ENCODE peak calls at places on chromosomes 3 and 15, in nine cellular contexts. H, L, K, F, E, Q, Y, C and B are unnamed samples.

GRCh38 chr3:149604125-149604851 is 53.5 kb downstream of the WWTR1 start:
- DNase-seq in C (peak; percentile 44), E (no peak), F (no peak), H (no peak), K (no peak), Q (no peak), Y (peak; percentile 46), L (no peak), B (peak; percentile 59)

GRCh38 chr3:100556656-100557310 is 52.6 kb upstream of the ADGRG7 start:
- DNase-seq in C (peak; percentile 74), E (no peak), H (peak; percentile 61), K (no peak), F (no peak), L (no peak), Y (no peak), Q (no peak), B (no peak)

GRCh38 chr3:184693011-184693975 is 18.6 kb downstream of the MAGEF1 start:
- DNase-seq in L (no peak), Y (no peak), F (no peak), C (no peak), H (no peak), K (no peak), E (no peak), Q (no peak), B (no peak)

GRCh38 chr15:62972814-62973213 is 69.7 kb upstream of the TPM1 start:
- DNase-seq in F (no peak), Y (no peak), Q (no peak), K (no peak), H (peak; percentile 44), E (no peak), L (no peak), C (peak; percentile 86), B (no peak)

GRCh38 chr3:52250122-52250521 is 4.6 kb downstream of the PPM1M start:
- DNase-seq in F (no peak), L (no peak), E (no peak), K (no peak), Y (no peak), H (no peak), C (no peak), Q (no peak), B (no peak)

GRCh38 chr15:64699767-64700388 is 75.5 kb downstream of the RBPMS2 start:
- DNase-seq in K (no peak), F (no peak), L (no peak), Y (peak; percentile 90), H (peak; percentile 63), Q (peak; percentile 59), E (no peak), C (peak; percentile 48), B (no peak)

GRCh38 chr15:90318591-90318990 is 33.5 kb upstream of the ZNF774 start:
- DNase-seq in E (no peak), H (no peak), K (no peak), Q (no peak), Y (no peak), C (no peak), F (no peak), L (peak; percentile 7), B (no peak)

GRCh38 chr3:127673191-127674098 is 693 bp downstream of the ABTB1 start:
- DNase-seq in H (peak; percentile 71), Y (peak; percentile 48), C (peak; percentile 57), E (peak; percentile 68), Q (peak; percentile 73), K (no peak), F (peak; percentile 54), L (no peak), B (no peak)

GRCh38 chr3:139134678-139135372 is 90.1 kb upstream of the PRR23C start:
- DNase-seq in F (no peak), Q (no peak), E (no peak), K (no peak), L (no peak), H (no peak), Y (no peak), C (no peak), B (no peak)

GRCh38 chr15:24269166-24269571 is 406.4 kb upstream of the NPAP1 start:
- DNase-seq in L (peak; percentile 72), C (no peak), K (no peak), E (no peak), H (no peak), Q (no peak), F (no peak), Y (no peak), B (no peak)

GRCh38 chr15:72276326-72276700 is 4.0 kb upstream of the PARP6 start:
- DNase-seq in C (peak; percentile 7), H (no peak), L (no peak), F (no peak), Q (no peak), E (no peak), K (no peak), Y (no peak), B (no peak)

GRCh38 chr3:14879161-14879888 is 60.6 kb downstream of the FGD5 start:
- DNase-seq in Q (no peak), E (peak; percentile 48), F (no peak), C (no peak), L (no peak), Y (peak; percentile 68), K (no peak), H (no peak), B (no peak)

GRCh38 chr3:16528581-16528993 is 15.1 kb upstream of the RFTN1 start:
- DNase-seq in L (no peak), F (no peak), E (no peak), C (no peak), Y (no peak), H (no peak), Q (no peak), K (no peak), B (no peak)

GRCh38 chr3:114378760-114379159 is 84.9 kb downstream of the TIGIT start:
- DNase-seq in E (no peak), C (no peak), K (no peak), Q (no peak), L (no peak), F (no peak), H (no peak), Y (no peak), B (no peak)

GRCh38 chr3:55792010-55792409 is 304.9 kb upstream of the WNT5A start:
- DNase-seq in H (peak; percentile 51), Y (no peak), C (no peak), E (no peak), Q (no peak), L (no peak), K (no peak), F (no peak), B (no peak)

GRCh38 chr3:149879872-149880271 is 66.9 kb downstream of the RNF13 start:
- DNase-seq in L (no peak), F (peak; percentile 39), C (peak; percentile 68), Q (peak; percentile 47), H (peak; percentile 91), E (no peak), K (peak; percentile 27), Y (peak; percentile 82), B (peak; percentile 28)

GRCh38 chr15:73923488-73924164 is 2.6 kb upstream of the LOXL1 start:
- DNase-seq in C (no peak), L (no peak), F (no peak), Q (no peak), Y (no peak), H (no peak), K (no peak), E (no peak), B (no peak)

DNA sequence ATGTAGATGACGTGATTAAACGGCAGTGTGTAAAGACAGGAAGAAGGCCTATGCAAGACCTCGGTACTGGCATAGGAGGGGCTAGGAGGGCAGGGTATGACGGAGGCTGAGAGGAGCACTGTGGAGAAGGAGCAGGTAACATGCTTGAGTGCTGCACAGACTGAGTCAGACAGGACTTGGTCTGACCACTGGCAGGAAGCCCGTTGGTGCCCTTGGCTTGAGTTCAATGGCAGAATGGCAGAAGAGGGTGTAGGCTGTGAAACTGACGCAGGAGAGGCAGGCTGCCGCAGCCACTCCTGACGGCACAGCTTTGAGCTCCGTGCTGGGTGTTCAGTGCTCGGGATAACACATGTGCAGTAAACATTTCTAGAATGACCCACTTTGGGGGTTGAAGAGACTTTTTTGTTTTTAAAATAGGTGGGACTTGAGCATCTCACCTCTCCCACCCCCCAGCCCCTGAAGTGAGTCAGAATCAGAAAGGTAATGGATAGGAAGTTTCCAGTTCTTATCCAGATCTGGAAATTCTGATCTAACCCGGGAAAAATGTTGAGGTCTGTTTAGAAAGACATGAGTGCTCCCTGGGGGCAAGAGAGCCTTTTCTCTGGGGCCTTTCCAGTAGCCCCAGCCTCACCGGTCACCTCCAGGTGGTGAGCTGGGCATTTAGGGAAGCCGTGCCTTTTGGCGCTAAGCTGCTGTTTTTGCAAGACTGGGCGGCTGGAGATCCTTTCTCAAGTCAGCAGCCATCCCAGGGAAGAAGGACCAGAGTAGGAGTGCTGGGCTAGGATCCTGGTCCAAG is 126.4 kb downstream of the RPLP1 start:
- DNase-seq in Q (no peak), L (peak; percentile 92), Y (no peak), K (no peak), F (no peak), E (peak; percentile 37), C (no peak), H (no peak), B (no peak)
- H3K4me3 ChIP-seq in Q (no peak overlapping the region), L (no peak overlapping the region), Y (no peak overlapping the region), K (no peak overlapping the region), F (no peak overlapping the region), E (no peak overlapping the region), C (no peak overlapping the region), H (no peak overlapping the region), B (no peak overlapping the region)

GRCh38 chr3:156551746-156552145 is 3.2 kb downstream of the SSR3 start:
- DNase-seq in C (peak; percentile 89), K (no peak), L (no peak), H (peak; percentile 84), Q (no peak), Y (no peak), E (no peak), F (no peak), B (no peak)
- H3K4me1 ChIP-seq in C (peaks cover 14% of the 10 kb centered on the region), K (peaks cover 3% of the 10 kb centered on the region), L (peaks cover 24% of the 10 kb centered on the region), H (peaks cover 68% of the 10 kb centered on the region), Q (peaks cover 76% of the 10 kb centered on the region), Y (peaks cover 6% of the 10 kb centered on the region), E (peaks cover 20% of the 10 kb centered on the region), F (peaks cover 11% of the 10 kb centered on the region), B (peaks cover 11% of the 10 kb centered on the region)

DNA sequence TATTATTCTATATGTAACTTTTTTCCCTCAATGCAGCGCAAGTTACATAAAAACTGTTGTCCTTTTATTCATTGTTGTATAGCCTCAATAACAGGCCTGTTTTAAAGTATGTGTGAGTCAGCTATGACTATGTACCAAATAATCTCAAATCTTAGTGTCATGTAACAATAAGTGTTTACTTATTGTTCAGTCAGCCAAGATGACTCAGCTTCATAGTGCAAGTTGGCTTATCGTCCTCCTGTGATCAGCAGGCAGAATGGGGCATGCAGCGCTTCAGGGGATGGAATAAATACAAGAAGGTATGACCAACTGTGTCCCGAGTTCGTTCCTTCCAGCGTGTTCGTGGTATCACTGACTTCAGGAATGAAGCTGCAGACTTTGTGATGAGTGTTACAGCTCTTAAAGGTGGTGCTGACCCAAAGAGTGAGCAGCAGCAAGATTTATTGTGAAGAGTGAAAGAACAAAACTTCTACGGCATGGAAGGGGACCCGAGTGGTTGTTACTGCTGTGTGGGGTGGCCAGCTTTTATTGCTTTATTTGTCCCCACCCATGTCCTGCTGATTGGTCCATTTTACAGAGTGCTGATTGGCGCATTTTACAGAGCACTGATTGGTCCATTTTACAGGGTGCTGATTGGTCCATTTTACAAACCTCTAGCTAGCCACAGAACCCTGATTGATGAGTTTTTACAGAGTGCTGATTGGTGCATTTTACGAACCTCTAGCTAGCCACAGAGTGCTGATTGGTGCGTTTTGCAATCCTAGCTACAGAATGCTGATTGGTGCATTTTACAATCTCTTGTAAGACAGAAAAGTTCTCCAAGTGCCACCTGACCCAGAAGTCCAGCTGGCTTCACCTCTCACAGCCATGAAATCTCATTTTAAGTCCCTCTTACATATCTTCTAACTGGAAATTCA is 1016.0 kb downstream of the MCTP2 start:
- DNase-seq in F (no peak), Y (no peak), Q (no peak), H (peak; percentile 96), K (no peak), C (peak; percentile 98), E (no peak), L (no peak), B (no peak)
- H3K4me3 ChIP-seq in F (no peak overlapping the region), Y (no peak overlapping the region), Q (no peak overlapping the region), H (peak overlapping the region; percentile 2), K (no peak overlapping the region), C (no peak overlapping the region), E (no peak overlapping the region), L (no peak overlapping the region), B (no peak overlapping the region)

GRCh38 chr3:24686764-24687163 is 192.1 kb upstream of the THRB start:
- DNase-seq in Q (no peak), F (no peak), H (peak; percentile 54), Y (no peak), L (no peak), E (no peak), C (peak; percentile 11), K (no peak), B (no peak)
- H3K4me1 ChIP-seq in Q (no peaks in the 10 kb centered on the region), F (no peaks in the 10 kb centered on the region), H (peaks cover 24% of the 10 kb centered on the region), Y (peaks cover 16% of the 10 kb centered on the region), L (no peaks in the 10 kb centered on the region), E (no peaks in the 10 kb centered on the region), C (peaks cover 2% of the 10 kb centered on the region), K (peaks cover 3% of the 10 kb centered on the region), B (no peaks in the 10 kb centered on the region)